ENCODE peak calls at places on chromosomes 11 and 22, in eight cellular contexts. A is activated T-cell treated with anti-CD3 and anti-CD28 coated beads for 24 hours; K is AG08396; B is ELF-1; S is stimulated activated CD8-positive, alpha-beta memory T cell treated with anti-CD3 and anti-CD28 coated beads, Interleukin-4, amount 100 ng/mL, for 1 hour; J is EH; U is T-helper 2 cell; W is T-cell. X is an unnamed sample.

GRCh38 chr22:31104869-31105268 is 2.5 kb downstream of the SELENOM start:
- DNase-seq in B (peak), W (no peak), J (no peak), U (no peak), A (no peak), K (no peak), S (no peak), X (no peak)

GRCh38 chr22:32203181-32204105 is 1.4 kb downstream of the RFPL2 start:
- DNase-seq in A (no peak), K (no peak), B (no peak), U (no peak), W (no peak), J (no peak), S (no peak), X (no peak)

GRCh38 chr11:30983143-30983542 is 386.4 kb downstream of the DCDC1 start:
- DNase-seq in U (no peak), A (no peak), W (no peak), K (no peak), B (no peak), J (no peak), S (no peak), X (no peak)

GRCh38 chr11:98104249-98104648 is 916.5 kb upstream of the CNTN5 start:
- DNase-seq in K (no peak), S (no peak), J (no peak), A (no peak), U (no peak), B (no peak), W (no peak), X (no peak)

GRCh38 chr11:58546841-58547240 is 28.8 kb downstream of the LPXN start:
- DNase-seq in K (no peak), A (no peak), S (no peak), U (no peak), B (no peak), W (no peak), J (no peak), X (no peak)

GRCh38 chr11:57798905-57799559 is 37.4 kb downstream of the CTNND1 start:
- DNase-seq in S (no peak), A (no peak), W (no peak), J (peak), K (peak), U (no peak), B (peak), X (peak)

GRCh38 chr22:41830174-41830573 is 2.7 kb upstream of the SREBF2 start:
- DNase-seq in U (no peak), K (no peak), W (no peak), B (no peak), J (no peak), A (no peak), S (peak), X (no peak)

GRCh38 chr11:41301023-41301422 is 158.4 kb downstream of the LRRC4C start:
- DNase-seq in A (no peak), W (no peak), B (no peak), J (no peak), U (no peak), S (no peak), K (no peak), X (no peak)

GRCh38 chr11:34480339-34480738 is 33.3 kb downstream of the ELF5 start:
- DNase-seq in U (no peak), J (peak), W (no peak), S (no peak), K (no peak), A (no peak), B (no peak), X (no peak)

GRCh38 chr11:95466406-95466805 is 235.4 kb upstream of the SESN3 start:
- DNase-seq in B (no peak), S (no peak), A (no peak), J (no peak), U (no peak), K (no peak), W (no peak), X (no peak)

GRCh38 chr11:107250017-107250416 is 207.6 kb downstream of the CWF19L2 start:
- DNase-seq in S (no peak), A (no peak), W (no peak), U (no peak), K (no peak), B (peak), J (no peak), X (no peak)

GRCh38 chr11:124938206-124938765 is 2.4 kb upstream of the HEPACAM start:
- DNase-seq in W (no peak), K (no peak), S (no peak), B (no peak), A (no peak), U (no peak), J (peak), X (no peak)

GRCh38 chr11:70050243-70050642 is 27.9 kb upstream of the ANO1 start:
- DNase-seq in K (no peak), U (no peak), B (no peak), S (no peak), J (no peak), A (no peak), W (no peak), X (no peak)

GRCh38 chr11:29271616-29272015 is 745.2 kb downstream of the KCNA4 start:
- DNase-seq in J (peak), A (no peak), K (no peak), S (no peak), W (no peak), B (no peak), U (no peak), X (no peak)

GRCh38 chr22:23210428-23211170 is 30.3 kb downstream of the BCR start:
- DNase-seq in B (no peak), W (no peak), J (no peak), A (no peak), U (no peak), K (no peak), S (no peak), X (no peak)

GRCh38 chr11:79047980-79048379 is 392.9 kb downstream of the TENM4 start:
- DNase-seq in J (no peak), K (no peak), B (no peak), A (no peak), S (no peak), U (no peak), W (no peak), X (no peak)

GRCh38 chr11:112212290-112212689 is 13.9 kb upstream of the PTS start:
- DNase-seq in J (no peak), U (no peak), S (no peak), B (no peak), W (no peak), K (no peak), A (no peak), X (no peak)

GRCh38 chr11:75625970-75626691 is 42.7 kb downstream of the MAP6 start:
- DNase-seq in B (peak), J (peak), A (no peak), K (peak), U (no peak), W (no peak), S (no peak), X (no peak)

GRCh38 chr11:108617055-108617454 is 23.5 kb upstream of the EXPH5 start:
- DNase-seq in W (no peak), J (no peak), K (no peak), B (no peak), S (no peak), A (no peak), U (no peak), X (no peak)

GRCh38 chr11:12922980-12923507 is 86.1 kb upstream of the RASSF10 start:
- DNase-seq in S (no peak), U (no peak), B (no peak), J (peak), A (no peak), K (no peak), W (no peak), X (no peak)

GRCh38 chr11:69178819-69179482 is 23.2 kb downstream of the SMIM38 start:
- DNase-seq in U (no peak), K (no peak), J (no peak), S (no peak), A (no peak), W (no peak), B (no peak), X (no peak)

GRCh38 chr22:37472418-37473006 is 13.7 kb downstream of the MFNG start:
- DNase-seq in A (peak), B (peak), J (peak), U (no peak), W (no peak), K (peak), S (no peak), X (no peak)

GRCh38 chr11:1402355-1402754 is 12.6 kb downstream of the BRSK2 start:
- DNase-seq in S (no peak), B (no peak), U (no peak), K (no peak), W (no peak), J (no peak), A (no peak), X (peak)

GRCh38 chr11:105790841-105791240 is 181.0 kb downstream of the GRIA4 start:
- DNase-seq in A (no peak), W (no peak), J (no peak), B (no peak), U (no peak), S (no peak), K (no peak), X (no peak)

GRCh38 chr11:119691020-119691666 is 37.9 kb downstream of the NECTIN1 start:
- DNase-seq in U (no peak), B (no peak), J (no peak), S (no peak), A (peak), K (no peak), W (peak), X (no peak)

GRCh38 chr11:40328890-40329617 is 1130.4 kb downstream of the LRRC4C start:
- DNase-seq in U (no peak), S (no peak), W (no peak), A (no peak), J (peak), B (peak), K (peak), X (peak)